ENCODE peak calls at places on chromosomes 1 and 21, in four cellular contexts. B is endothelial cell, M is GM23338, T is HEK293T. D is an unnamed sample.
A peak's percentile ranks its signal among the peaks of the same experiment; 100 is the strongest.

GRCh38 chr1:50651476-50652263 is 228.4 kb upstream of the DMRTA2 start:
- DNase-seq in B (no peak), M (peak; percentile 7), T (no peak), D (no peak)

GRCh38 chr21:15706686-15707085 is 23.1 kb upstream of the USP25 start:
- DNase-seq in T (no peak), B (no peak), M (no peak), D (no peak)

GRCh38 chr1:61110587-61110986 is 28.2 kb downstream of the NFIA start:
- DNase-seq in B (no peak), M (no peak), T (no peak), D (no peak)

GRCh38 chr1:240242601-240243144 is 151.0 kb downstream of the FMN2 start:
- DNase-seq in M (no peak), B (no peak), T (no peak), D (no peak)

GRCh38 chr21:41777934-41778815 is 11.3 kb upstream of the RIPK4 start:
- DNase-seq in M (peak; percentile 97), B (peak; percentile 95), T (peak; percentile 83), D (peak; percentile 82)

GRCh38 chr1:108643492-108644333 is 17.2 kb downstream of the HENMT1 start:
- DNase-seq in M (peak; percentile 80), T (peak; percentile 57), B (no peak), D (peak; percentile 17)

GRCh38 chr1:197928849-197929336 is 11.7 kb downstream of the LHX9 start:
- DNase-seq in M (peak; percentile 61), B (no peak), T (no peak), D (no peak)

GRCh38 chr1:31915438-31915837 is 22.7 kb downstream of the PTP4A2 start:
- DNase-seq in M (no peak), T (no peak), B (no peak), D (no peak)

GRCh38 chr1:172332230-172332629 is 88.3 kb upstream of the C1orf105 start:
- DNase-seq in B (no peak), T (no peak), M (no peak), D (no peak)

GRCh38 chr1:64323054-64323453 is 119.6 kb downstream of the UBE2U start:
- DNase-seq in M (no peak), B (no peak), T (no peak), D (no peak)

GRCh38 chr1:156639601-156640101 is 2.3 kb upstream of the BCAN start:
- DNase-seq in T (no peak), M (no peak), B (no peak), D (no peak)

GRCh38 chr1:150889650-150890416 is 2.9 kb downstream of the CTXND2 start:
- DNase-seq in B (no peak), M (no peak), T (no peak), D (no peak)

GRCh38 chr1:13801232-13801631 is 101.2 kb downstream of the PRDM2 start:
- DNase-seq in M (no peak), B (no peak), T (no peak), D (no peak)

GRCh38 chr1:94093351-94093750 is 27.6 kb downstream of the ABCA4 start:
- DNase-seq in M (no peak), T (no peak), B (no peak), D (no peak)

GRCh38 chr1:53878492-53879105 is 11.0 kb downstream of the YIPF1 start:
- DNase-seq in B (no peak), T (peak; percentile 43), M (peak; percentile 68), D (peak; percentile 29)

GRCh38 chr1:7669559-7670208 is 101.4 kb upstream of the VAMP3 start:
- DNase-seq in M (peak; percentile 94), T (peak; percentile 78), B (peak; percentile 72), D (no peak)

GRCh38 chr1:68269637-68270430 is 37.5 kb upstream of the WLS start:
- DNase-seq in T (no peak), B (no peak), M (peak; percentile 30), D (no peak)

GRCh38 chr1:16724718-16725438 is 15.4 kb upstream of the RNU1-4 start:
- DNase-seq in M (peak; percentile 90), T (peak; percentile 17), B (peak; percentile 24), D (no peak)

GRCh38 chr1:117828206-117828605 is 101.2 kb downstream of the GDAP2 start:
- DNase-seq in T (no peak), M (no peak), B (no peak), D (no peak)

GRCh38 chr1:198267921-198268320 is 111.1 kb downstream of the NEK7 start:
- DNase-seq in M (no peak), T (no peak), B (no peak), D (no peak)

GRCh38 chr21:18384771-18385170 is 18.8 kb downstream of the TMPRSS15 start:
- DNase-seq in T (peak; percentile 21), B (no peak), M (peak; percentile 76), D (no peak)

GRCh38 chr1:31441073-31441472 is 28.1 kb downstream of the SERINC2 start:
- DNase-seq in M (no peak), B (no peak), T (no peak), D (no peak)

GRCh38 chr1:242147096-242147976 is 148.4 kb upstream of the MAP1LC3C start:
- DNase-seq in M (peak; percentile 18), T (no peak), B (no peak), D (no peak)

GRCh38 chr1:77459881-77460280 is 178.1 kb downstream of the AK5 start:
- DNase-seq in M (no peak), T (no peak), B (no peak), D (no peak)

GRCh38 chr1:82195245-82195644 is 394.5 kb downstream of the ADGRL2 start:
- DNase-seq in B (no peak), T (no peak), M (no peak), D (no peak)

D was measured in neuronal stem cell.